ENCODE peak calls at places on chromosomes 11 and 22, in four cellular contexts. N is SK-N-SH, J is K562, Y is GM12878. Q is an unnamed sample.

GRCh38 chr11:128595221-128595620 is 7.9 kb upstream of the ETS1 start:
- DNase-seq in N (no peak), J (no peak), Y (no peak), Q (no peak)

GRCh38 chr11:5597953-5598352 is 1.5 kb downstream of the TRIM6 start:
- DNase-seq in N (no peak), J (no peak), Y (no peak), Q (no peak)

GRCh38 chr11:9834281-9834680 is 170.4 kb downstream of the SWAP70 start:
- DNase-seq in N (no peak), J (no peak), Y (no peak), Q (no peak)

GRCh38 chr11:125300791-125301218 is 136.3 kb downstream of the PKNOX2 start:
- DNase-seq in N (peak; percentile 61), J (no peak), Y (no peak), Q (no peak)

GRCh38 chr11:17651061-17651460 is 68.3 kb upstream of the MYOD1 start:
- DNase-seq in N (no peak), J (no peak), Y (no peak), Q (no peak)

GRCh38 chr11:134504146-134504905 is 92.3 kb upstream of the B3GAT1 start:
- DNase-seq in N (peak; percentile 44), J (no peak), Y (no peak), Q (no peak)

GRCh38 chr11:70302086-70302752 is 31.7 kb downstream of the PPFIA1 start:
- DNase-seq in N (no peak), J (no peak), Y (no peak), Q (no peak)

GRCh38 chr22:46023558-46023981 is 46.6 kb upstream of the WNT7B start:
- DNase-seq in N (no peak), J (no peak), Y (no peak), Q (no peak)

GRCh38 chr11:4839851-4840549 is 9.0 kb downstream of the OR51S1 start:
- DNase-seq in N (no peak), J (no peak), Y (no peak), Q (no peak)

GRCh38 chr11:78689558-78690153 is 115.0 kb upstream of the NARS2 start:
- DNase-seq in N (no peak), J (no peak), Y (no peak), Q (no peak)

GRCh38 chr22:19785461-19786263 is 25.1 kb downstream of the TBX1 start:
- DNase-seq in N (no peak), J (no peak), Y (no peak), Q (no peak)

GRCh38 chr11:64490562-64491216 is 100.3 kb upstream of the SLC22A12 start:
- DNase-seq in N (no peak), J (no peak), Y (no peak), Q (no peak)

GRCh38 chr11:24587655-24588054 is 90.8 kb downstream of the LUZP2 start:
- DNase-seq in N (no peak), J (no peak), Y (no peak), Q (no peak)

GRCh38 chr22:50056214-50056972 is 1.7 kb downstream of the TTLL8 start:
- DNase-seq in N (no peak), J (no peak), Y (no peak), Q (no peak)

GRCh38 chr22:42680648-42681047 is 31.5 kb upstream of the CYB5R3 start:
- DNase-seq in N (no peak), J (peak; percentile 23), Y (no peak), Q (no peak)

GRCh38 chr22:41446057-41446501 is 522 bp downstream of the TOB2 start:
- DNase-seq in N (no peak), J (no peak), Y (no peak), Q (no peak)

GRCh38 chr11:819943-820649 is 1.4 kb downstream of the PNPLA2 start:
- DNase-seq in N (peak; percentile 84), J (peak; percentile 80), Y (no peak), Q (peak; percentile 92)

GRCh38 chr22:24137595-24137994 is 43.7 kb upstream of the SUSD2 start:
- DNase-seq in N (no peak), J (no peak), Y (no peak), Q (no peak)

GRCh38 chr11:13357232-13357631 is 79.6 kb downstream of the BMAL1 start:
- DNase-seq in N (no peak), J (no peak), Y (no peak), Q (no peak)

GRCh38 chr22:26660961-26661578 is 3.7 kb downstream of the MIAT start:
- DNase-seq in N (no peak), J (no peak), Y (no peak), Q (no peak)

GRCh38 chr11:1546536-1547466 is 25.3 kb downstream of the DUSP8 start:
- DNase-seq in N (peak; percentile 97), J (peak; percentile 87), Y (no peak), Q (peak; percentile 88)

GRCh38 chr22:20531404-20532181 is 24.2 kb downstream of the MED15 start:
- DNase-seq in N (peak; percentile 78), J (no peak), Y (no peak), Q (no peak)

GRCh38 chr11:75429902-75430691 is 2.9 kb downstream of the KLHL35 start:
- DNase-seq in N (peak; percentile 88), J (no peak), Y (no peak), Q (peak; percentile 77)

GRCh38 chr11:61555051-61555969 is 25.6 kb downstream of the SYT7 start:
- DNase-seq in N (peak; percentile 90), J (peak; percentile 59), Y (no peak), Q (no peak)

GRCh38 chr11:45100338-45100737 is 46.1 kb upstream of the PRDM11 start:
- DNase-seq in N (peak; percentile 51), J (peak; percentile 42), Y (no peak), Q (no peak)

GRCh38 chr11:30581646-30582045 is 4.5 kb downstream of the MPPED2 start:
- DNase-seq in N (no peak), J (no peak), Y (no peak), Q (no peak)

GRCh38 chr11:30585067-30585891 is 874 bp downstream of the MPPED2 start:
- DNase-seq in N (peak; percentile 79), J (no peak), Y (no peak), Q (peak; percentile 25)

GRCh38 chr11:30585892-30586250 is 282 bp downstream of the MPPED2 start:
- DNase-seq in N (peak; percentile 82), J (no peak), Y (no peak), Q (peak; percentile 22)

GRCh38 chr11:30583505-30584280 is 2.5 kb downstream of the MPPED2 start:
- DNase-seq in N (peak; percentile 32), J (no peak), Y (no peak), Q (no peak)

GRCh38 chr11:30586251-30587144 is at the start of gene MPPED2:
- DNase-seq in N (peak; percentile 91), J (peak; percentile 11), Y (no peak), Q (peak; percentile 71)
- TF ChIP-seq TAF1 in N (no peak), J (no peak), Y (no peak), Q (no peak)

DNA sequence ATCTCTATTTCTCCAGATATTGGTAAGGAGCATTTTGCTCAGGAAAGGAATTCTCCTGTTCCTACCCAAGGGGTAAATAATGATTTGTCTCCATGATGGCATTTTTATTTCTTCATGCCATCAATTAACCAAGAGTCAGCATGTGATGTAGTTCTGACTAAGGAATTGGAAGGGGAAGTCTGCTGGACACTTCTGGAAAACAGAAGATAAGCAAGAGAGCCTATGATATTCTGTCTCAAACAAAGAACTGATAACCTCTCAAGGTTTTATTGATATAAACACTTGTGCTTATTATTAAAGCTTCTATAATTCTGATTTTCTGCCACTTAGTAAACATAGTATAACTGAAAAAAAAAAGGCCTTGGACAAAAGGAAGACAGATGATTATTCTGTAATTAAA is 673.0 kb upstream of the CHORDC1 start:
- DNase-seq in N (no peak), J (no peak), Y (no peak), Q (no peak)
- TF ChIP-seq TAF1 in N (no peak), J (no peak), Y (no peak), Q (no peak)

GRCh38 chr11:26276798-26277424 is 55.0 kb upstream of the ANO3 start:
- DNase-seq in N (peak; percentile 43), J (peak; percentile 13), Y (no peak), Q (peak; percentile 7)
- TF ChIP-seq TAF1 in N (no peak), J (no peak), Y (no peak), Q (no peak)

GRCh38 chr11:119472856-119473222 is 49.9 kb upstream of the THY1 start:
- DNase-seq in N (no peak), J (no peak), Y (no peak), Q (no peak)

GRCh38 chr11:119473226-119473625 is 50.3 kb upstream of the THY1 start:
- DNase-seq in N (no peak), J (no peak), Y (no peak), Q (no peak)

GRCh38 chr11:119470316-119471266 is 47.6 kb upstream of the THY1 start:
- DNase-seq in N (no peak), J (no peak), Y (no peak), Q (no peak)

GRCh38 chr11:119471329-119471728 is 48.4 kb upstream of the THY1 start:
- DNase-seq in N (no peak), J (no peak), Y (no peak), Q (no peak)

GRCh38 chr11:119472186-119472855 is 49.3 kb upstream of the THY1 start:
- DNase-seq in N (no peak), J (no peak), Y (no peak), Q (no peak)
- TF ChIP-seq TAF1 in N (no peak), J (no peak), Y (no peak), Q (no peak)

GRCh38 chr11:122097419-122098001 is 18.5 kb downstream of the BLID start:
- DNase-seq in N (peak; percentile 32), J (no peak), Y (no peak), Q (no peak)
- TF ChIP-seq TAF1 in N (peak; percentile 10), J (no peak), Y (no peak), Q (no peak)

GRCh38 chr11:109644158-109644557 is 222.2 kb downstream of the C11orf87 start:
- DNase-seq in N (peak; percentile 55), J (no peak), Y (no peak), Q (no peak)

GRCh38 chr11:109654091-109654490 is 232.1 kb downstream of the C11orf87 start:
- DNase-seq in N (no peak), J (no peak), Y (no peak), Q (no peak)

GRCh38 chr11:109648804-109649203 is 226.8 kb downstream of the C11orf87 start:
- DNase-seq in N (no peak), J (no peak), Y (no peak), Q (no peak)
- TF ChIP-seq TAF1 in N (no peak), J (no peak), Y (no peak), Q (no peak)